ENCODE peak calls at places on chromosome 12, in ten cellular contexts. One of them, this sample, is unnamed.

GRCh38 chr12:53365245-53365904 is 14.6 kb upstream of the SP1 start:
- DNase-seq in progenitor cell of endocrine pancreas: no peak
- DNase-seq in AG20443: peak
- DNase-seq in lower leg skin: no peak
- DNase-seq in B cell: no peak
- DNase-seq in effector CD4-positive, alpha-beta T cell: no peak
- DNase-seq in EL: no peak
- DNase-seq in HEK293T: no peak
- DNase-seq in activated T-helper 1 cell treated with Interleukin-2 at 50 U/mL for 16 hours: no peak
- DNase-seq in ovary: no peak
- DNase-seq in this sample: no peak

GRCh38 chr12:113582521-113583218 is 111.0 kb upstream of the LHX5 start:
- DNase-seq in effector CD4-positive, alpha-beta T cell: no peak
- DNase-seq in HEK293T: no peak
- DNase-seq in lower leg skin: no peak
- DNase-seq in EL: no peak
- DNase-seq in AG20443: no peak
- DNase-seq in B cell: no peak
- DNase-seq in progenitor cell of endocrine pancreas: no peak
- DNase-seq in ovary: no peak
- DNase-seq in activated T-helper 1 cell treated with Interleukin-2 at 50 U/mL for 16 hours: no peak
- DNase-seq in this sample: no peak

GRCh38 chr12:64893961-64894360 is 69.5 kb downstream of the TBC1D30 start:
- DNase-seq in EL: peak
- DNase-seq in HEK293T: no peak
- DNase-seq in lower leg skin: no peak
- DNase-seq in B cell: no peak
- DNase-seq in effector CD4-positive, alpha-beta T cell: no peak
- DNase-seq in AG20443: peak
- DNase-seq in ovary: no peak
- DNase-seq in activated T-helper 1 cell treated with Interleukin-2 at 50 U/mL for 16 hours: no peak
- DNase-seq in progenitor cell of endocrine pancreas: no peak
- DNase-seq in this sample: peak

GRCh38 chr12:109961612-109962011 is 34.6 kb downstream of the GIT2 start:
- DNase-seq in lower leg skin: no peak
- DNase-seq in progenitor cell of endocrine pancreas: no peak
- DNase-seq in HEK293T: no peak
- DNase-seq in EL: no peak
- DNase-seq in activated T-helper 1 cell treated with Interleukin-2 at 50 U/mL for 16 hours: no peak
- DNase-seq in B cell: no peak
- DNase-seq in effector CD4-positive, alpha-beta T cell: no peak
- DNase-seq in ovary: no peak
- DNase-seq in AG20443: no peak
- DNase-seq in this sample: peak

GRCh38 chr12:120843472-120843871 is 60.7 kb downstream of the SPPL3 start:
- DNase-seq in B cell: no peak
- DNase-seq in activated T-helper 1 cell treated with Interleukin-2 at 50 U/mL for 16 hours: no peak
- DNase-seq in EL: no peak
- DNase-seq in lower leg skin: no peak
- DNase-seq in HEK293T: no peak
- DNase-seq in AG20443: no peak
- DNase-seq in progenitor cell of endocrine pancreas: no peak
- DNase-seq in effector CD4-positive, alpha-beta T cell: no peak
- DNase-seq in ovary: no peak
- DNase-seq in this sample: no peak

GRCh38 chr12:52027085-52027843 is 20.5 kb downstream of the TAMALIN start:
- DNase-seq in ovary: peak
- DNase-seq in effector CD4-positive, alpha-beta T cell: no peak
- DNase-seq in activated T-helper 1 cell treated with Interleukin-2 at 50 U/mL for 16 hours: no peak
- DNase-seq in EL: no peak
- DNase-seq in HEK293T: no peak
- DNase-seq in progenitor cell of endocrine pancreas: no peak
- DNase-seq in AG20443: no peak
- DNase-seq in lower leg skin: no peak
- DNase-seq in B cell: no peak
- DNase-seq in this sample: no peak

GRCh38 chr12:54038260-54038759 is 5.5 kb downstream of the HOXC5 start:
- DNase-seq in EL: no peak
- DNase-seq in effector CD4-positive, alpha-beta T cell: no peak
- DNase-seq in AG20443: no peak
- DNase-seq in lower leg skin: no peak
- DNase-seq in HEK293T: no peak
- DNase-seq in progenitor cell of endocrine pancreas: no peak
- DNase-seq in B cell: no peak
- DNase-seq in ovary: peak
- DNase-seq in activated T-helper 1 cell treated with Interleukin-2 at 50 U/mL for 16 hours: no peak
- DNase-seq in this sample: no peak

GRCh38 chr12:70661762-70662161 is 24.5 kb upstream of the PTPRB start:
- DNase-seq in ovary: no peak
- DNase-seq in effector CD4-positive, alpha-beta T cell: no peak
- DNase-seq in AG20443: peak
- DNase-seq in HEK293T: no peak
- DNase-seq in lower leg skin: no peak
- DNase-seq in EL: peak
- DNase-seq in activated T-helper 1 cell treated with Interleukin-2 at 50 U/mL for 16 hours: no peak
- DNase-seq in B cell: no peak
- DNase-seq in progenitor cell of endocrine pancreas: no peak
- DNase-seq in this sample: peak

GRCh38 chr12:126772171-126772864 is 1494.7 kb upstream of the TMEM132C start:
- DNase-seq in activated T-helper 1 cell treated with Interleukin-2 at 50 U/mL for 16 hours: peak
- DNase-seq in AG20443: no peak
- DNase-seq in ovary: no peak
- DNase-seq in lower leg skin: no peak
- DNase-seq in progenitor cell of endocrine pancreas: no peak
- DNase-seq in EL: peak
- DNase-seq in HEK293T: no peak
- DNase-seq in B cell: peak
- DNase-seq in effector CD4-positive, alpha-beta T cell: peak
- DNase-seq in this sample: peak

GRCh38 chr12:75641031-75641780 is 129.8 kb upstream of the KRR1 start:
- DNase-seq in EL: peak
- DNase-seq in effector CD4-positive, alpha-beta T cell: no peak
- DNase-seq in lower leg skin: no peak
- DNase-seq in B cell: peak
- DNase-seq in ovary: no peak
- DNase-seq in progenitor cell of endocrine pancreas: no peak
- DNase-seq in activated T-helper 1 cell treated with Interleukin-2 at 50 U/mL for 16 hours: no peak
- DNase-seq in AG20443: peak
- DNase-seq in HEK293T: no peak
- DNase-seq in this sample: peak

GRCh38 chr12:116378002-116378401 is 100.5 kb upstream of the MED13L start:
- DNase-seq in lower leg skin: no peak
- DNase-seq in AG20443: no peak
- DNase-seq in effector CD4-positive, alpha-beta T cell: no peak
- DNase-seq in activated T-helper 1 cell treated with Interleukin-2 at 50 U/mL for 16 hours: no peak
- DNase-seq in EL: no peak
- DNase-seq in ovary: no peak
- DNase-seq in B cell: no peak
- DNase-seq in HEK293T: no peak
- DNase-seq in progenitor cell of endocrine pancreas: no peak
- DNase-seq in this sample: no peak

GRCh38 chr12:64042901-64043300 is 179.2 kb downstream of the KICS2 start:
- DNase-seq in EL: no peak
- DNase-seq in activated T-helper 1 cell treated with Interleukin-2 at 50 U/mL for 16 hours: no peak
- DNase-seq in ovary: no peak
- DNase-seq in B cell: no peak
- DNase-seq in effector CD4-positive, alpha-beta T cell: no peak
- DNase-seq in HEK293T: no peak
- DNase-seq in AG20443: peak
- DNase-seq in progenitor cell of endocrine pancreas: no peak
- DNase-seq in lower leg skin: no peak
- DNase-seq in this sample: peak

This sample was measured in AG10803.